ENCODE peak calls at places on chromosomes 3 and 15, in seven cellular contexts. One of them, this sample, is unnamed.

GRCh38 chr15:23372284-23372683 is 17.7 kb downstream of the GOLGA8S start:
- DNase-seq in psoas muscle: no peak
- DNase-seq in AG09309: no peak
- DNase-seq in mucosa of descending colon: no peak
- DNase-seq in left ventricle myocardium inferior: no peak
- DNase-seq in astrocyte of the spinal cord: peak; percentile 20
- DNase-seq in A549: no peak
- DNase-seq in this sample: no peak

GRCh38 chr3:13537926-13538325 is 11.0 kb upstream of the FBLN2 start:
- DNase-seq in psoas muscle: peak; percentile 56
- DNase-seq in AG09309: peak; percentile 94
- DNase-seq in mucosa of descending colon: no peak
- DNase-seq in left ventricle myocardium inferior: no peak
- DNase-seq in astrocyte of the spinal cord: peak; percentile 93
- DNase-seq in A549: peak; percentile 72
- DNase-seq in this sample: peak; percentile 92

GRCh38 chr3:135992072-135992471 is 26.5 kb downstream of the PPP2R3A start:
- DNase-seq in psoas muscle: no peak
- DNase-seq in AG09309: peak; percentile 53
- DNase-seq in mucosa of descending colon: no peak
- DNase-seq in left ventricle myocardium inferior: no peak
- DNase-seq in astrocyte of the spinal cord: peak; percentile 91
- DNase-seq in A549: no peak
- DNase-seq in this sample: peak; percentile 76

GRCh38 chr3:73542127-73542526 is 82.6 kb downstream of the PDZRN3 start:
- DNase-seq in psoas muscle: no peak
- DNase-seq in AG09309: no peak
- DNase-seq in mucosa of descending colon: no peak
- DNase-seq in left ventricle myocardium inferior: no peak
- DNase-seq in astrocyte of the spinal cord: no peak
- DNase-seq in A549: no peak
- DNase-seq in this sample: no peak

GRCh38 chr15:75921732-75922703 is 18.3 kb downstream of the FBXO22 start:
- DNase-seq in psoas muscle: peak; percentile 17
- DNase-seq in AG09309: peak; percentile 29
- DNase-seq in mucosa of descending colon: no peak
- DNase-seq in left ventricle myocardium inferior: no peak
- DNase-seq in astrocyte of the spinal cord: peak; percentile 50
- DNase-seq in A549: no peak
- DNase-seq in this sample: no peak

GRCh38 chr3:123028233-123028828 is 768 bp upstream of the SEMA5B start:
- DNase-seq in psoas muscle: peak; percentile 17
- DNase-seq in AG09309: peak; percentile 32
- DNase-seq in mucosa of descending colon: no peak
- DNase-seq in left ventricle myocardium inferior: no peak
- DNase-seq in astrocyte of the spinal cord: peak; percentile 71
- DNase-seq in A549: peak; percentile 74
- DNase-seq in this sample: no peak

GRCh38 chr3:187946031-187946691 is 200.9 kb upstream of the BCL6 start:
- DNase-seq in psoas muscle: no peak
- DNase-seq in AG09309: no peak
- DNase-seq in mucosa of descending colon: no peak
- DNase-seq in left ventricle myocardium inferior: no peak
- DNase-seq in astrocyte of the spinal cord: peak; percentile 35
- DNase-seq in A549: no peak
- DNase-seq in this sample: no peak

GRCh38 chr15:78507831-78508160 is 419 bp downstream of the HYKK start:
- DNase-seq in psoas muscle: no peak
- DNase-seq in AG09309: no peak
- DNase-seq in mucosa of descending colon: no peak
- DNase-seq in left ventricle myocardium inferior: no peak
- DNase-seq in astrocyte of the spinal cord: no peak
- DNase-seq in A549: peak; percentile 53
- DNase-seq in this sample: no peak

GRCh38 chr3:69283496-69283895 is 102.4 kb downstream of the FRMD4B start:
- DNase-seq in psoas muscle: no peak
- DNase-seq in AG09309: no peak
- DNase-seq in mucosa of descending colon: no peak
- DNase-seq in left ventricle myocardium inferior: no peak
- DNase-seq in astrocyte of the spinal cord: no peak
- DNase-seq in A549: no peak
- DNase-seq in this sample: no peak

GRCh38 chr3:101781166-101781565 is 2.2 kb downstream of the NXPE3 start:
- DNase-seq in psoas muscle: no peak
- DNase-seq in AG09309: no peak
- DNase-seq in mucosa of descending colon: no peak
- DNase-seq in left ventricle myocardium inferior: no peak
- DNase-seq in astrocyte of the spinal cord: no peak
- DNase-seq in A549: no peak
- DNase-seq in this sample: no peak
- H3K4me3 ChIP-seq in psoas muscle: peak overlapping the region; percentile 95
- H3K4me3 ChIP-seq in AG09309: no peak overlapping the region
- H3K4me3 ChIP-seq in mucosa of descending colon: no peak overlapping the region
- H3K4me3 ChIP-seq in left ventricle myocardium inferior: peak overlapping the region; percentile 86
- H3K4me3 ChIP-seq in astrocyte of the spinal cord: peak overlapping the region; percentile 80
- H3K4me3 ChIP-seq in A549: peak overlapping the region; percentile 68
- H3K4me3 ChIP-seq in this sample: peak overlapping the region; percentile 22

GRCh38 chr3:149343951-149344350 is 10.5 kb upstream of the TM4SF18 start:
- DNase-seq in psoas muscle: no peak
- DNase-seq in AG09309: no peak
- DNase-seq in mucosa of descending colon: no peak
- DNase-seq in left ventricle myocardium inferior: no peak
- DNase-seq in astrocyte of the spinal cord: no peak
- DNase-seq in A549: no peak
- DNase-seq in this sample: no peak
- TF ChIP-seq CTCF in psoas muscle: no peak
- TF ChIP-seq CTCF in AG09309: no peak
- TF ChIP-seq CTCF in mucosa of descending colon: no peak
- TF ChIP-seq CTCF in left ventricle myocardium inferior: no peak
- TF ChIP-seq CTCF in astrocyte of the spinal cord: no peak
- TF ChIP-seq CTCF in A549: peak; percentile 13
- TF ChIP-seq CTCF in this sample: no peak

GRCh38 chr3:57893668-57894067 is 114.6 kb upstream of the FLNB start:
- DNase-seq in psoas muscle: no peak
- DNase-seq in AG09309: no peak
- DNase-seq in mucosa of descending colon: no peak
- DNase-seq in left ventricle myocardium inferior: no peak
- DNase-seq in astrocyte of the spinal cord: no peak
- DNase-seq in A549: no peak
- DNase-seq in this sample: no peak

GRCh38 chr3:57892423-57892822 is 115.8 kb upstream of the FLNB start:
- DNase-seq in psoas muscle: no peak
- DNase-seq in AG09309: no peak
- DNase-seq in mucosa of descending colon: no peak
- DNase-seq in left ventricle myocardium inferior: no peak
- DNase-seq in astrocyte of the spinal cord: peak; percentile 32
- DNase-seq in A549: no peak
- DNase-seq in this sample: no peak

GRCh38 chr3:57893156-57893555 is 115.1 kb upstream of the FLNB start:
- DNase-seq in psoas muscle: no peak
- DNase-seq in AG09309: no peak
- DNase-seq in mucosa of descending colon: no peak
- DNase-seq in left ventricle myocardium inferior: no peak
- DNase-seq in astrocyte of the spinal cord: no peak
- DNase-seq in A549: no peak
- DNase-seq in this sample: no peak

GRCh38 chr3:57896691-57897090 is 111.5 kb upstream of the FLNB start:
- DNase-seq in psoas muscle: no peak
- DNase-seq in AG09309: no peak
- DNase-seq in mucosa of descending colon: no peak
- DNase-seq in left ventricle myocardium inferior: no peak
- DNase-seq in astrocyte of the spinal cord: no peak
- DNase-seq in A549: no peak
- DNase-seq in this sample: no peak

GRCh38 chr3:57896046-57896445 is 112.2 kb upstream of the FLNB start:
- DNase-seq in psoas muscle: no peak
- DNase-seq in AG09309: no peak
- DNase-seq in mucosa of descending colon: no peak
- DNase-seq in left ventricle myocardium inferior: no peak
- DNase-seq in astrocyte of the spinal cord: no peak
- DNase-seq in A549: no peak
- DNase-seq in this sample: no peak
- H3K4me3 ChIP-seq in psoas muscle: peak overlapping the region; percentile 43
- H3K4me3 ChIP-seq in AG09309: no peak overlapping the region
- H3K4me3 ChIP-seq in mucosa of descending colon: no peak overlapping the region
- H3K4me3 ChIP-seq in left ventricle myocardium inferior: peak overlapping the region; percentile 3
- H3K4me3 ChIP-seq in astrocyte of the spinal cord: no peak overlapping the region
- H3K4me3 ChIP-seq in A549: no peak overlapping the region
- H3K4me3 ChIP-seq in this sample: no peak overlapping the region

DNA sequence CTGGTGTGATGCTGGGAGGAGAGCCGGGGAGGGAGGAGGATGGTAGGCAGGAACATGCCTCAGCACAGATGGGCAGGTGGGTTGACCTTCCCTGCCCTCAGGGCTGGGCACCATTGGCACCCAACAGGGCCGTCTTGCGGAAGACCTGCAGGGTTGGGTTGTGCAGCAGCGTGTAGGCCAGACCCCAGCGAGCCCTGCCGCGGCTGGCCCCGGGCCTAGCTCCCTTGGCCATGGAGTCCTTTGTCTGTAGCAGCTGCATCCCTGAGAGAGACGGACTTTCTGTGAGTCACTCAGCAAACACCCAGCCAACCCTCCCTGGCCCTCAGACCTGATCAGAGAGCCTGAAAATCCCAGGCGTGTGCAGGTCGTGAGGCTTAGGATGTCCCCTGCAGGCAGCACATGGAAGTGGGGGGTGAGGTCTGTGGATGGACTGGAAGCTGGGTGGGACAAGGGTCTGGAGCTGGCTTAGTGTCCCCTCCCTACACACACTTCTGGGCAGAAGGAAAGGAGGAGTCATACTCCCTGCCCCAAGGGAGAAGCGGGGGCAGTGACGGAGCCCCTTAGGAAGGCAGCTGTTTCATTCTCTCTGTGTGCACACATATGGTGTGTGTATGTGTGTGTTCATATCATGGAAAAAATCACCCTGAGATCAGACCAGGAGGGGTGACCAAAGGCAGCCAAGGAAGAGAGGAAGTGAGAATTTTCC is 6.6 kb downstream of the ISLR start:
- DNase-seq in psoas muscle: peak; percentile 65
- DNase-seq in AG09309: no peak
- DNase-seq in mucosa of descending colon: peak; percentile 47
- DNase-seq in left ventricle myocardium inferior: peak; percentile 44
- DNase-seq in astrocyte of the spinal cord: peak; percentile 88
- DNase-seq in A549: no peak
- DNase-seq in this sample: no peak
- TF ChIP-seq CTCF in psoas muscle: no peak
- TF ChIP-seq CTCF in AG09309: no peak
- TF ChIP-seq CTCF in mucosa of descending colon: no peak
- TF ChIP-seq CTCF in left ventricle myocardium inferior: no peak
- TF ChIP-seq CTCF in astrocyte of the spinal cord: peak; percentile 43
- TF ChIP-seq CTCF in A549: no peak
- TF ChIP-seq CTCF in this sample: peak; percentile 40

GRCh38 chr15:60538129-60538528 is 59.2 kb upstream of the ICE2 start:
- DNase-seq in psoas muscle: no peak
- DNase-seq in AG09309: no peak
- DNase-seq in mucosa of descending colon: no peak
- DNase-seq in left ventricle myocardium inferior: no peak
- DNase-seq in astrocyte of the spinal cord: no peak
- DNase-seq in A549: no peak
- DNase-seq in this sample: no peak
- H3K4me3 ChIP-seq in psoas muscle: no peak overlapping the region
- H3K4me3 ChIP-seq in AG09309: no peak overlapping the region
- H3K4me3 ChIP-seq in mucosa of descending colon: no peak overlapping the region
- H3K4me3 ChIP-seq in left ventricle myocardium inferior: no peak overlapping the region
- H3K4me3 ChIP-seq in astrocyte of the spinal cord: no peak overlapping the region
- H3K4me3 ChIP-seq in A549: no peak overlapping the region
- H3K4me3 ChIP-seq in this sample: no peak overlapping the region

GRCh38 chr3:129315386-129315991 is 36.8 kb downstream of the HMCES start:
- DNase-seq in psoas muscle: peak; percentile 48
- DNase-seq in AG09309: no peak
- DNase-seq in mucosa of descending colon: peak; percentile 71
- DNase-seq in left ventricle myocardium inferior: peak; percentile 42
- DNase-seq in astrocyte of the spinal cord: peak; percentile 33
- DNase-seq in A549: no peak
- DNase-seq in this sample: no peak

GRCh38 chr3:129317876-129318275 is 39.2 kb downstream of the HMCES start:
- DNase-seq in psoas muscle: no peak
- DNase-seq in AG09309: no peak
- DNase-seq in mucosa of descending colon: no peak
- DNase-seq in left ventricle myocardium inferior: no peak
- DNase-seq in astrocyte of the spinal cord: no peak
- DNase-seq in A549: no peak
- DNase-seq in this sample: no peak

GRCh38 chr3:129317014-129317771 is 38.5 kb downstream of the HMCES start:
- DNase-seq in psoas muscle: no peak
- DNase-seq in AG09309: no peak
- DNase-seq in mucosa of descending colon: no peak
- DNase-seq in left ventricle myocardium inferior: no peak
- DNase-seq in astrocyte of the spinal cord: no peak
- DNase-seq in A549: no peak
- DNase-seq in this sample: no peak

GRCh38 chr3:129314757-129315385 is 36.2 kb downstream of the HMCES start:
- DNase-seq in psoas muscle: peak; percentile 83
- DNase-seq in AG09309: peak; percentile 37
- DNase-seq in mucosa of descending colon: peak; percentile 83
- DNase-seq in left ventricle myocardium inferior: peak; percentile 90
- DNase-seq in astrocyte of the spinal cord: peak; percentile 90
- DNase-seq in A549: peak; percentile 73
- DNase-seq in this sample: peak; percentile 42

DNA sequence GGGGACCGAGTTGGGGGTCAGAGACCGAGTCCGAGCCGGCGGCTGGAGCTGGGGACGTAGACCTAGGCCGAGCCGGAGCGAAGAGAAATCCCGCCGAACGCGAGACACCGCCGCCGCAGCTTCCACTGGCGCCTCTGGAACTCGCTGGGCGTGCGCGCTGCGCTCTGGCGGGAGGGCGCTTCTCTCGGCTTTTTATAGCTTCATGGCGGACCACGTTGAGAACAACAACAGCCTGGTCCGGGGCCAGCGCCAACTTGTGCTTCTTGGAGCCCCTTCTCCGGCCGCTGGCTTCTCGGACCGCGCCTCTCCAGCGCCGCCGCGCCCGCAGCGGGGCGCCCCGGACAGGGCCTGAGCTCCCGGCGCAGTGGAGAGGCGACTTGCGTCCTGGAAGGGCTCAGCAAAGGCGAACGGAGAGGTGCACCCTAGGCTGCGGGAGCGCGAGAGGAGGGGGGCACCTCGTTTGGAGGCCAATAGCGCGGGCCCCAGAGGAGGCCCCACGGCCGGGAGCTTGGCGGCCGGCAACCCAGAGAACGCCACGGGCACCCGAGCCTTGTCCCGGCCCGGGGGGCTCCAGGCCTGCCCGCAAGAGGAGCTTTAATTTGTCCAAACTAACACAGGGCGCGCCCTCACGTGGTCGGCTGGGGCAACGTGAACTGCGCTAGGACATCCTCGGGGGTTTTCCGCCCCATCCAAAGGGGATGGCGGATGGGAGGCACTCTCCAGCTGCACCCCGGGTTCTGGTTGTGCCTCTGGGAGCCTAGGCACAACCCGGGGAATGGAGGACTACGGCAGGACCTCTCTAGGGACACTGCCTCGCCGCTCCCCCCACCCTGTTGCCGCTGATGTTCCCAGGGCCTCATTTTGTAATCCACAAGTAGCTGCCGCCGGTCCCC is 37.7 kb downstream of the HMCES start:
- DNase-seq in psoas muscle: peak; percentile 86
- DNase-seq in AG09309: peak; percentile 32
- DNase-seq in mucosa of descending colon: peak; percentile 89
- DNase-seq in left ventricle myocardium inferior: peak; percentile 87
- DNase-seq in astrocyte of the spinal cord: peak; percentile 85
- DNase-seq in A549: peak; percentile 78
- DNase-seq in this sample: no peak
- TF ChIP-seq CTCF in psoas muscle: peak; percentile 44
- TF ChIP-seq CTCF in AG09309: peak; percentile 49
- TF ChIP-seq CTCF in mucosa of descending colon: peak; percentile 27
- TF ChIP-seq CTCF in left ventricle myocardium inferior: peak; percentile 64
- TF ChIP-seq CTCF in astrocyte of the spinal cord: peak; percentile 59
- TF ChIP-seq CTCF in A549: peak; percentile 59
- TF ChIP-seq CTCF in this sample: peak; percentile 57

This sample was measured in BJ.